ENCODE peak calls at places on chromosomes 3 and 15, in six cellular contexts. F is aorta, V is spleen, W is uterus, G is tibial artery, H is fibroblast of lung. I is an unnamed sample.

GRCh38 chr3:191328963-191329653 is at the start of gene CCDC50:
- DNase-seq in F (peak; percentile 94), V (peak; percentile 94), W (peak; percentile 80), G (peak; percentile 91), H (peak; percentile 80), I (peak; percentile 46)

GRCh38 chr3:72274511-72275295 is 489.8 kb upstream of the PROK2 start:
- DNase-seq in F (no peak), V (no peak), W (peak; percentile 58), G (peak; percentile 73), H (peak; percentile 80), I (no peak)

GRCh38 chr3:45043715-45044299 is 17.7 kb downstream of the CLEC3B start:
- DNase-seq in F (no peak), V (no peak), W (no peak), G (no peak), H (peak; percentile 92), I (no peak)

GRCh38 chr3:119352863-119353527 is 58.8 kb downstream of the ARHGAP31 start:
- DNase-seq in F (no peak), V (no peak), W (no peak), G (no peak), H (peak; percentile 74), I (no peak)

GRCh38 chr3:105527949-105528348 is 161.2 kb downstream of the ALCAM start:
- DNase-seq in F (no peak), V (no peak), W (no peak), G (no peak), H (peak; percentile 63), I (no peak)

GRCh38 chr15:58459562-58459961 is 27.8 kb downstream of the LIPC start:
- DNase-seq in F (no peak), V (peak; percentile 87), W (no peak), G (no peak), H (no peak), I (no peak)

GRCh38 chr3:39378092-39378491 is 5.1 kb upstream of the SLC25A38 start:
- DNase-seq in F (no peak), V (no peak), W (no peak), G (no peak), H (peak; percentile 11), I (peak; percentile 28)

GRCh38 chr3:131432441-131432840 is 50.9 kb downstream of the NUDT16 start:
- DNase-seq in F (no peak), V (no peak), W (no peak), G (no peak), H (no peak), I (no peak)

GRCh38 chr3:111751961-111752360 is 107.1 kb upstream of the PHLDB2 start:
- DNase-seq in F (no peak), V (no peak), W (no peak), G (no peak), H (peak; percentile 93), I (no peak)

GRCh38 chr3:28286595-28286994 is 45.2 kb downstream of the CMC1 start:
- DNase-seq in F (no peak), V (no peak), W (no peak), G (no peak), H (peak; percentile 30), I (no peak)

GRCh38 chr3:65556934-65557577 is 481.7 kb downstream of the MAGI1 start:
- DNase-seq in F (no peak), V (no peak), W (no peak), G (no peak), H (no peak), I (no peak)

GRCh38 chr3:53375019-53375418 is 27.7 kb upstream of the DCP1A start:
- DNase-seq in F (peak; percentile 80), V (peak; percentile 86), W (peak; percentile 37), G (no peak), H (peak; percentile 21), I (peak; percentile 17)

GRCh38 chr3:32181370-32181769 is 57.1 kb upstream of the CMTM8 start:
- DNase-seq in F (no peak), V (no peak), W (no peak), G (no peak), H (no peak), I (no peak)

GRCh38 chr15:75232826-75233503 is 25.2 kb upstream of the GOLGA6C start:
- DNase-seq in F (no peak), V (peak; percentile 64), W (no peak), G (peak; percentile 61), H (no peak), I (no peak)

GRCh38 chr3:4843619-4844018 is 135.6 kb upstream of the BHLHE40 start:
- DNase-seq in F (no peak), V (no peak), W (no peak), G (no peak), H (no peak), I (no peak)

GRCh38 chr15:89195836-89196235 is 25.5 kb downstream of the RLBP1 start:
- DNase-seq in F (no peak), V (no peak), W (no peak), G (peak; percentile 82), H (peak; percentile 81), I (no peak)

GRCh38 chr3:113746955-113747718 is at the start of gene ATP6V1A:
- DNase-seq in F (peak; percentile 86), V (peak; percentile 94), W (no peak), G (peak; percentile 86), H (peak; percentile 7), I (peak; percentile 68)

GRCh38 chr15:46111730-46112129 is 476.9 kb downstream of the SQOR start:
- DNase-seq in F (no peak), V (no peak), W (no peak), G (no peak), H (no peak), I (no peak)

GRCh38 chr3:131178710-131179375 is 152.2 kb downstream of the NEK11 start:
- DNase-seq in F (no peak), V (no peak), W (no peak), G (no peak), H (no peak), I (no peak)

GRCh38 chr3:55489804-55490132 is 2.7 kb upstream of the WNT5A start:
- DNase-seq in F (no peak), V (no peak), W (peak; percentile 22), G (no peak), H (peak; percentile 49), I (no peak)

GRCh38 chr15:75109021-75109690 is 85.8 kb downstream of the PPCDC start:
- DNase-seq in F (no peak), V (no peak), W (no peak), G (no peak), H (no peak), I (no peak)

GRCh38 chr3:112793311-112794081 is 53.2 kb downstream of the CD200R1L start:
- DNase-seq in F (no peak), V (no peak), W (peak; percentile 35), G (no peak), H (no peak), I (no peak)

GRCh38 chr15:101481917-101482525 is 7.5 kb downstream of the PCSK6 start:
- DNase-seq in F (no peak), V (no peak), W (no peak), G (no peak), H (no peak), I (no peak)

GRCh38 chr3:108728934-108729333 is 28.3 kb downstream of the RETNLB start:
- DNase-seq in F (no peak), V (no peak), W (no peak), G (no peak), H (no peak), I (no peak)

DNA sequence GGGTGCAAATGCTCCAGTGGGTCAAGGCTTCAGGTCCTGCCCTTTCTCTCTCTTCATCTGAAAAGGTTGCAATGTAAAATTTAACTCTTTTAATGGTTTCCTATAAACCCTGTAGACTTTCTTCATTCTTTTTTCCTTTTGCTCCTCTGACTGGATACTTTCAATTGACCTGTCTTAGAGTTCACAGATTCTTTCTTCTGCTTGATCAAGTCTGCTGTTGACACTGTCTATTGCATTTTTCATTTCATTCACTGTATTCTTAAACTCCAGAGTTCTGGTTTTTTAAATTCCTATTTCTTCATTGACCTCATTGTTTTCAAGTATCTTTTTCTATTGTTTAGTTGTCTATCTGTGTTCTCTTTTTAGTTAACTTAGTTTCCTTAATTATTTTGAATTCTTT is 82.1 kb downstream of the FAM227B start:
- DNase-seq in F (no peak), V (no peak), W (no peak), G (no peak), H (no peak), I (no peak)
- H3K9me3 ChIP-seq in F (peaks cover 3% of the 10 kb centered on the region), V (peaks cover 56% of the 10 kb centered on the region), W (peaks cover 3% of the 10 kb centered on the region), G (peaks cover 19% of the 10 kb centered on the region), H (no peaks in the 10 kb centered on the region), I (no peaks in the 10 kb centered on the region)

DNA sequence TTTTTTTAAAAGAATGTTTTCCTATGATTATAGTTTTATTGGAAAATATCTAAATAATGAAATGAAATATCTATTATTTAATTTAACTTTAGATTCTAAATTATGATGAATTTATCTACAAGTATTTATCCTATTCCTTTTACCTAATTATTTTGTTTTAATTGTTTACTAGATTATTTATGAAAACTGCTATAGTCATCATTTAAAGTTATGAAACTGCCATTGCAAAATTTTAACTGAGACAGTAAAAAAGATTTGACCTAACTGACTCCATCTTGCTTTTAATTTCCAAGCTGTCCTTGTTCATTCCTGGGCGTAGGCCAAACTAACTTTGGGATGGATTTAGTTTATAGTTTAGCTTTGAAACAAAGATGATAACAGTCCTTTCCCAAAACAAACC is 25.9 kb upstream of the FAM3D start:
- DNase-seq in F (no peak), V (no peak), W (no peak), G (no peak), H (no peak), I (no peak)
- H3K9me3 ChIP-seq in F (peaks cover 1% of the 10 kb centered on the region), V (peaks cover 36% of the 10 kb centered on the region), W (no peaks in the 10 kb centered on the region), G (no peaks in the 10 kb centered on the region), H (no peaks in the 10 kb centered on the region), I (no peaks in the 10 kb centered on the region)

DNA sequence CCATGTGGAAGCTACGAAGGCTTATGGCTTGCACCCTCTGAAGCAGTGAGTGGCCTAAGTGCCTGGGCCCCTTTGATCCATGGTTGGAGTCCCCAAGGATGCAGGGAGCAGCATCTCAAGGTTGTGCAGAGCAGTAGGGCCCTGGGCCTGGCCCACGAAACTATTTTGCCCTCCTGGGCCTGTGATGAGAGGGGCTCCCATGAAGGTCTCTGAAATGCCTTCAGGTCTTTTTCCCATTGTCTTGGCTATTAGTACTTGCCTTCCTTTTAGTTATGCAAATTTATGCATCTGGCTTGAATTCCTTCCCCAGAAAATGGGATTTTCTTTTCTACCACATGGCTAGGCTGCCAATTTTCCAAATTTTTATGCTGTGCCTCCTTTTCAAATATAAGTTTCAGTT is 158.8 kb upstream of the MME start:
- DNase-seq in F (no peak), V (no peak), W (no peak), G (no peak), H (no peak), I (no peak)
- H3K9me3 ChIP-seq in F (peaks cover 1% of the 10 kb centered on the region), V (peaks cover 20% of the 10 kb centered on the region), W (no peaks in the 10 kb centered on the region), G (peaks cover 6% of the 10 kb centered on the region), H (no peaks in the 10 kb centered on the region), I (no peaks in the 10 kb centered on the region)

DNA sequence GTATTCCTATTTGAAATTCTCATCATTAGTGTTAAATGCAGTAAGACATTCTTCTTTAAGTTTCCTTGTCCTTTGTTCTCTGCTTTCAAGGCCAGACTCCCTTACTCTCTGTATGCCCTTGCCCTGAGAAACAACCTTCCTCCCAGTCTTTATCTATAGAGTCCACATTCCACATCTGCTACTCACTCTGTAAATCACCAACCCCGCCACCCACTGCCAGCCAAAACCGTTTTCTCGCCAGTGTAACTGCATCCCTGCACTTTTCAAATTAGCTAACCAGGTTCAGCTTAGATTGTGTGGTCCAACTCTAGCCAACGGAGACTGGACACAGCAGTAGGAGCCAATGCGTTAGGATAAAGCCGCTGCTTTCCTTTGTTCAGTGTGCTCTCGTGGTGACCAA is 402.4 kb upstream of the PDZRN3 start:
- DNase-seq in F (no peak), V (no peak), W (no peak), G (no peak), H (no peak), I (no peak)
- H3K9me3 ChIP-seq in F (no peaks in the 10 kb centered on the region), V (no peaks in the 10 kb centered on the region), W (no peaks in the 10 kb centered on the region), G (no peaks in the 10 kb centered on the region), H (no peaks in the 10 kb centered on the region), I (peaks cover 3% of the 10 kb centered on the region)